ENCODE peak calls at places on chromosomes 6 and 20, in five cellular contexts. One of them, this sample, is unnamed.

GRCh38 chr6:156984178-156984738 is 207.1 kb downstream of the ARID1B start:
- DNase-seq in GM12865: peak
- DNase-seq in fibroblast of the aortic adventitia: no peak
- DNase-seq in GM20000: peak
- DNase-seq in AG10803: no peak
- DNase-seq in this sample: no peak

GRCh38 chr6:75208564-75209431 is 2.9 kb upstream of the COL12A1 start:
- DNase-seq in GM12865: peak
- DNase-seq in fibroblast of the aortic adventitia: peak
- DNase-seq in GM20000: peak
- DNase-seq in AG10803: peak
- DNase-seq in this sample: peak

GRCh38 chr6:52420668-52421358 is 671 bp downstream of the EFHC1 start:
- DNase-seq in GM12865: no peak
- DNase-seq in fibroblast of the aortic adventitia: peak
- DNase-seq in GM20000: no peak
- DNase-seq in AG10803: no peak
- DNase-seq in this sample: no peak

GRCh38 chr6:161228911-161229591 is 44.8 kb downstream of the AGPAT4 start:
- DNase-seq in GM12865: peak
- DNase-seq in fibroblast of the aortic adventitia: peak
- DNase-seq in GM20000: peak
- DNase-seq in AG10803: peak
- DNase-seq in this sample: peak

GRCh38 chr6:165718486-165718885 is 55.4 kb upstream of the PDE10A start:
- DNase-seq in GM12865: no peak
- DNase-seq in fibroblast of the aortic adventitia: peak
- DNase-seq in GM20000: no peak
- DNase-seq in AG10803: no peak
- DNase-seq in this sample: no peak

GRCh38 chr6:158021376-158021775 is 39.7 kb downstream of the SYNJ2 start:
- DNase-seq in GM12865: no peak
- DNase-seq in fibroblast of the aortic adventitia: no peak
- DNase-seq in GM20000: no peak
- DNase-seq in AG10803: no peak
- DNase-seq in this sample: no peak

GRCh38 chr6:36780517-36781210 is 58.6 kb downstream of the CPNE5 start:
- DNase-seq in GM12865: no peak
- DNase-seq in fibroblast of the aortic adventitia: no peak
- DNase-seq in GM20000: no peak
- DNase-seq in AG10803: no peak
- DNase-seq in this sample: no peak

GRCh38 chr6:6826961-6827360 is 238.4 kb downstream of the LY86 start:
- DNase-seq in GM12865: no peak
- DNase-seq in fibroblast of the aortic adventitia: no peak
- DNase-seq in GM20000: no peak
- DNase-seq in AG10803: no peak
- DNase-seq in this sample: no peak

GRCh38 chr20:1952737-1953530 is 40.9 kb downstream of the PDYN start:
- DNase-seq in GM12865: peak
- DNase-seq in fibroblast of the aortic adventitia: no peak
- DNase-seq in GM20000: peak
- DNase-seq in AG10803: no peak
- DNase-seq in this sample: no peak

GRCh38 chr20:13226367-13226766 is 5.3 kb downstream of the ISM1 start:
- DNase-seq in GM12865: no peak
- DNase-seq in fibroblast of the aortic adventitia: no peak
- DNase-seq in GM20000: no peak
- DNase-seq in AG10803: no peak
- DNase-seq in this sample: no peak

GRCh38 chr6:13355969-13356368 is 27.6 kb upstream of the TBC1D7 start:
- DNase-seq in GM12865: peak
- DNase-seq in fibroblast of the aortic adventitia: no peak
- DNase-seq in GM20000: peak
- DNase-seq in AG10803: no peak
- DNase-seq in this sample: no peak

GRCh38 chr6:13360671-13361540 is 32.6 kb upstream of the TBC1D7 start:
- DNase-seq in GM12865: no peak
- DNase-seq in fibroblast of the aortic adventitia: peak
- DNase-seq in GM20000: no peak
- DNase-seq in AG10803: no peak
- DNase-seq in this sample: no peak

GRCh38 chr6:13359287-13359686 is 30.9 kb upstream of the TBC1D7 start:
- DNase-seq in GM12865: no peak
- DNase-seq in fibroblast of the aortic adventitia: no peak
- DNase-seq in GM20000: no peak
- DNase-seq in AG10803: no peak
- DNase-seq in this sample: no peak

GRCh38 chr6:13357551-13358075 is 29.3 kb upstream of the TBC1D7 start:
- DNase-seq in GM12865: peak
- DNase-seq in fibroblast of the aortic adventitia: peak
- DNase-seq in GM20000: no peak
- DNase-seq in AG10803: peak
- DNase-seq in this sample: peak

GRCh38 chr6:13358486-13358885 is 30.1 kb upstream of the TBC1D7 start:
- DNase-seq in GM12865: no peak
- DNase-seq in fibroblast of the aortic adventitia: no peak
- DNase-seq in GM20000: no peak
- DNase-seq in AG10803: no peak
- DNase-seq in this sample: no peak
- TF ChIP-seq CTCF in GM12865: no peak
- TF ChIP-seq CTCF in fibroblast of the aortic adventitia: no peak
- TF ChIP-seq CTCF in GM20000: no peak
- TF ChIP-seq CTCF in AG10803: no peak
- TF ChIP-seq CTCF in this sample: no peak

DNA sequence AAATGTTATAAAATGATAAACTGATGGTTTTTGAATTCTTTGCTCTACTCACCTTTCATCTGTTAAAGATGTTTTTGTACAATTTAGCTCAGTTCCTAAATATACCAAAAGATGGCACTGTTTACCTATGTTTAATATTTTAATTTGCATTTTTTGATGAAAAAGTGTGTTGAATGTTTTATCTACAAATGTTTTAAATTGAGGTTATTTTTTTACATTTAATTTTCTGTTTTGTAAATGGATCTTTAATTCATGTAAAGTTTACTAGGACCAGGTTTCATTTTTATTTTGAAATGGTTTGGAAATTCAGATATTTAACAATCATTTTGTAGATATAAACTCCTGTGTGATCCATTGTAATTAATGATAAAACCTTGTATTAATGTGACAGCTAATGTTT is 30.0 kb downstream of the CDKAL1 start:
- DNase-seq in GM12865: peak
- DNase-seq in fibroblast of the aortic adventitia: peak
- DNase-seq in GM20000: peak
- DNase-seq in AG10803: peak
- DNase-seq in this sample: peak
- TF ChIP-seq CTCF in GM12865: peak
- TF ChIP-seq CTCF in fibroblast of the aortic adventitia: peak
- TF ChIP-seq CTCF in GM20000: peak
- TF ChIP-seq CTCF in AG10803: peak
- TF ChIP-seq CTCF in this sample: peak

DNA sequence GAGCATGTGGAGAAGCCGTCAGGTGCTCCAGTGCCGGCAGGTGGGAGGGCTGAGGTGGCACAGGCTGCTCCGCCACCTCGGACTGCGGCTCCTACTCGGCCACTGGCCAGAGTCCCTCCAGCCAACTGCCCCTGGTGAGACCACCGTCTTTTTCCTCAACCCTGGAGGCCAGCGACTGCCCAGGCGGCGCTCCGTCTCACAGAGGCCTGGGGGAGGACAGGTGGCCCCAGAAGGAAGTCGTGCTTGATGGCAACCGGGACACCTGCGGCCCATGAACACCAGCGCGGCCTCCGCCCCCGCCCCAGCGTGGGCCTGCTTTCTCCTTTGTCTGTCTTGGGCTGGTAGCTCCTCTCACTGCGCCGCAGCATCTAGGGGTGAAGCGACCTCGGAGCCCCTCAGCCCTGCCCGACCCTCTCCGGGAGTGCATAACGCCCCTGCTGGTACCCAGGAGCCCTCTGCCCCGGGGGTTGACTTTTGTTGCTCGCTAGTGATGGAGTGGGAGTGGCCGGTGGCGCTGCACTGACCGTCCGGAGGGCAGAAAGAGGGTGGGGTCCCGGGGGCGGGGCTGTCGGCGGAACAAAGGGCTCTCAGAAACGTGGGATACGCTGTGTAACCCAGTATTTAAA is 706 bp upstream of the TUBB2B start:
- DNase-seq in GM12865: no peak
- DNase-seq in fibroblast of the aortic adventitia: no peak
- DNase-seq in GM20000: peak
- DNase-seq in AG10803: no peak
- DNase-seq in this sample: no peak
- TF ChIP-seq CTCF in GM12865: no peak
- TF ChIP-seq CTCF in fibroblast of the aortic adventitia: no peak
- TF ChIP-seq CTCF in GM20000: no peak
- TF ChIP-seq CTCF in AG10803: no peak
- TF ChIP-seq CTCF in this sample: no peak

GRCh38 chr6:33619166-33619565 is 2.0 kb upstream of the ITPR3 start:
- DNase-seq in GM12865: no peak
- DNase-seq in fibroblast of the aortic adventitia: no peak
- DNase-seq in GM20000: no peak
- DNase-seq in AG10803: no peak
- DNase-seq in this sample: peak
- TF ChIP-seq CTCF in GM12865: no peak
- TF ChIP-seq CTCF in fibroblast of the aortic adventitia: no peak
- TF ChIP-seq CTCF in GM20000: no peak
- TF ChIP-seq CTCF in AG10803: peak
- TF ChIP-seq CTCF in this sample: peak

GRCh38 chr20:57498425-57499400 is 26.2 kb downstream of the CTCFL start:
- DNase-seq in GM12865: peak
- DNase-seq in fibroblast of the aortic adventitia: peak
- DNase-seq in GM20000: no peak
- DNase-seq in AG10803: peak
- DNase-seq in this sample: no peak
- TF ChIP-seq CTCF in GM12865: peak
- TF ChIP-seq CTCF in fibroblast of the aortic adventitia: peak
- TF ChIP-seq CTCF in GM20000: peak
- TF ChIP-seq CTCF in AG10803: peak
- TF ChIP-seq CTCF in this sample: peak

GRCh38 chr6:130994319-130995097 is 68.5 kb downstream of the EPB41L2 start:
- DNase-seq in GM12865: no peak
- DNase-seq in fibroblast of the aortic adventitia: no peak
- DNase-seq in GM20000: no peak
- DNase-seq in AG10803: no peak
- DNase-seq in this sample: no peak

GRCh38 chr6:130995783-130996447 is 67.1 kb downstream of the EPB41L2 start:
- DNase-seq in GM12865: no peak
- DNase-seq in fibroblast of the aortic adventitia: no peak
- DNase-seq in GM20000: no peak
- DNase-seq in AG10803: no peak
- DNase-seq in this sample: no peak

GRCh38 chr6:130996635-130997034 is 66.4 kb downstream of the EPB41L2 start:
- DNase-seq in GM12865: no peak
- DNase-seq in fibroblast of the aortic adventitia: no peak
- DNase-seq in GM20000: no peak
- DNase-seq in AG10803: no peak
- DNase-seq in this sample: no peak

GRCh38 chr6:130991422-130992144 is 71.5 kb downstream of the EPB41L2 start:
- DNase-seq in GM12865: no peak
- DNase-seq in fibroblast of the aortic adventitia: peak
- DNase-seq in GM20000: no peak
- DNase-seq in AG10803: no peak
- DNase-seq in this sample: no peak

DNA sequence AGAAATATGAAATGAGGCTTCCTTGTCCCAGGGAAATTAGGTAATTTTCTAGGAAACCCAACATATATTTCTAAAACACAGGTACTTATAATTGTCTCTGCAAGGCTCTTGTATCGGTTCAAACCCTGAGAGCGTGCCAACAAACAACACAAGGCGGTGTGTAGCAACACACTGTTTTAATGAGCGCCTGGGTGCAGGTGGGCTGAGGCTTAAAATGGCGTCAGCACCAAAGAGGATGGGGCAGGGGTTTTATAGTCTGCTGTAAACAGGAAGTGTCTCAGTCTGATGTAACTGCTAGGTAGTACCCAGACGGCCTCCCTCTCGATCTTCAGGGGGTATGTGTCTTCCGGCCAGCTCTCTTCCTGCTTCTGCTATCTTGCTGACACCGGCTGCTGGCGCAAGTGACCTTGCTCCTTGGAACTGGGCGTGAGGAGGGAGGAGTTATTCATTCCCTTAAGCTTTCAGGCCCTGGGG is 69.7 kb downstream of the EPB41L2 start:
- DNase-seq in GM12865: no peak
- DNase-seq in fibroblast of the aortic adventitia: no peak
- DNase-seq in GM20000: no peak
- DNase-seq in AG10803: no peak
- DNase-seq in this sample: no peak
- TF ChIP-seq CTCF in GM12865: no peak
- TF ChIP-seq CTCF in fibroblast of the aortic adventitia: no peak
- TF ChIP-seq CTCF in GM20000: no peak
- TF ChIP-seq CTCF in AG10803: no peak
- TF ChIP-seq CTCF in this sample: no peak

This sample was measured in osteoblast.